ENCODE peak calls at places on chromosomes 5 and 9, in five cellular contexts. Z is CD8-positive, alpha-beta T cell; L is epithelial cell of esophagus; U is right atrium auricular region; X is mammary epithelial cell. P is an unnamed sample.

GRCh38 chr5:4722886-4723285 is 417.2 kb upstream of the ADAMTS16 start:
- DNase-seq in X (no peak), L (no peak), Z (no peak), U (no peak), P (no peak)

GRCh38 chr9:70868044-70868443 is 253.4 kb downstream of the TRPM3 start:
- DNase-seq in Z (no peak), X (no peak), U (no peak), L (no peak), P (no peak)

GRCh38 chr9:25513509-25514033 is 164.7 kb downstream of the TUSC1 start:
- DNase-seq in Z (no peak), L (peak), X (peak), U (no peak), P (no peak)

GRCh38 chr5:912356-913091 is 19.8 kb downstream of the TRIP13 start:
- DNase-seq in U (no peak), Z (no peak), L (peak), X (peak), P (no peak)

GRCh38 chr5:38660194-38660668 is 103.8 kb upstream of the LIFR start:
- DNase-seq in U (no peak), Z (no peak), L (peak), X (no peak), P (peak)

GRCh38 chr5:140041492-140042421 is 1.3 kb downstream of the NRG2 start:
- DNase-seq in U (peak), Z (no peak), L (peak), X (peak), P (peak)

GRCh38 chr5:81787843-81788242 is 36.9 kb upstream of the SSBP2 start:
- DNase-seq in Z (no peak), X (peak), L (peak), U (peak), P (no peak)

GRCh38 chr5:78113689-78114088 is 180.8 kb downstream of the AP3B1 start:
- DNase-seq in U (no peak), Z (no peak), X (no peak), L (no peak), P (no peak)

DNA sequence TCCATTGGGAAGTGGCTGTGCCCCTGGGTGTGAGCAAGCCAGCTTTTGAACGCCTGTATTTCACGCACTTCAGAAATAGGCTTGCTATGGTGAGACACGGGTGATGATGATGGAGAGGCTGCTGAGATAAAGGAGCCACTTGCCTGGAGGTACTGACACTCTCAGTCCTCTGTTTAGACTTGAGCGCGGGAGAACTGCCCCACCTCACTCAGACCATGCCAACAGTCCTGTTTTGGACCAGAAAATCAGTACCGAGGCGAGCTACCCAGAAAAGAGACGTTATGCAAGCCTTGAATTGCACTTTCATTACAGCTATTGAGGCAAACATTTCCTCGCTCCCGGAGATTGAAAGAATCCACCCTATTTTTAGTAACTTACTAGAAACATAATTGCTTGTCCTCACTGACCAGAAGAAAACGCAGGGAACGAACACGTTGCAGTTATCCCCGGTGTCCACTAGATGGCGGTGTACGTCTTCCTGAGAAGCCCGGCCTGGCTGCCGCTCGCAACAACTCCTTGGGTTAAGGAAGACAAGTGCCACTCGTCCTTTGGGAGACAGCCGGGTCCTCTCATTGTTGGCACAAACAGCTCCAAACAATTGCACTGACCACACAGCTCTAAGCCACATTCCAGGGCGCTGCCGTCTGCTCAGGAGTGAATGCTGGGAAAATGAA is 142.4 kb downstream of the PSAT1 start:
- DNase-seq in L (peak), Z (peak), X (peak), U (peak), P (peak)
- H3K4me3 ChIP-seq in L (no peak), Z (no peak), X (no peak), U (no peak), P (no peak)

GRCh38 chr9:18250051-18250450 is 223.9 kb upstream of the ADAMTSL1 start:
- DNase-seq in U (no peak), X (no peak), L (no peak), Z (no peak), P (no peak)

GRCh38 chr9:18240213-18240612 is 233.7 kb upstream of the ADAMTSL1 start:
- DNase-seq in X (no peak), L (no peak), Z (no peak), U (no peak), P (no peak)

DNA sequence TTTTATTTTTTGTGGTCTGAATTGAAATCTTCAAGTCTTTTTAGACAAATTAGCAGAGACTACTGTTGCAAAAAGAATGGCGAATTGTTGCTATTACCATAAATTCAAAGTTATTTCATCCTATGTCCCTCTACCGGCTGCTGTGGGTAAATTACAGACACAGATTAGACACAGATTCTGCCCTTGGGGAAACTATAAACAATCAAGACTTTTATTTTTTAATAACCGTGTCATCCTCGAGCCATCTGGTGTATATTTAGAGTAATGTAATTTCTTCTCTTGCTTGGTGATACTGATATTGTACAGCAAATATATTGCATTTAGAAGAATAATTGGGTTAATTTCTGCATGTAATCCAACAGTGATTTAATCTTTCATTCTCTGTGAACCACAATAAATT is 228.0 kb upstream of the ADAMTSL1 start:
- DNase-seq in L (no peak), Z (no peak), X (no peak), U (no peak), P (no peak)
- TF ChIP-seq CTCF in L (peak), Z (no peak), X (no peak), U (no peak), P (no peak)

GRCh38 chr5:149405550-149406202 is 26.6 kb upstream of the IL17B start:
- DNase-seq in Z (no peak), L (no peak), X (no peak), U (no peak), P (no peak)

GRCh38 chr5:149404746-149405549 is 25.9 kb upstream of the IL17B start:
- DNase-seq in Z (no peak), X (peak), L (peak), U (no peak), P (no peak)

GRCh38 chr5:149407331-149408251 is 28.5 kb upstream of the IL17B start:
- DNase-seq in U (no peak), X (no peak), Z (no peak), L (no peak), P (no peak)

GRCh38 chr5:149406979-149407306 is 27.9 kb upstream of the IL17B start:
- DNase-seq in Z (no peak), X (no peak), U (no peak), L (no peak), P (no peak)

GRCh38 chr5:149406203-149406978 is 27.3 kb upstream of the IL17B start:
- DNase-seq in L (no peak), Z (no peak), X (no peak), U (no peak), P (no peak)
- H3K4me3 ChIP-seq in L (no peak), Z (no peak), X (no peak), U (peak), P (no peak)

DNA sequence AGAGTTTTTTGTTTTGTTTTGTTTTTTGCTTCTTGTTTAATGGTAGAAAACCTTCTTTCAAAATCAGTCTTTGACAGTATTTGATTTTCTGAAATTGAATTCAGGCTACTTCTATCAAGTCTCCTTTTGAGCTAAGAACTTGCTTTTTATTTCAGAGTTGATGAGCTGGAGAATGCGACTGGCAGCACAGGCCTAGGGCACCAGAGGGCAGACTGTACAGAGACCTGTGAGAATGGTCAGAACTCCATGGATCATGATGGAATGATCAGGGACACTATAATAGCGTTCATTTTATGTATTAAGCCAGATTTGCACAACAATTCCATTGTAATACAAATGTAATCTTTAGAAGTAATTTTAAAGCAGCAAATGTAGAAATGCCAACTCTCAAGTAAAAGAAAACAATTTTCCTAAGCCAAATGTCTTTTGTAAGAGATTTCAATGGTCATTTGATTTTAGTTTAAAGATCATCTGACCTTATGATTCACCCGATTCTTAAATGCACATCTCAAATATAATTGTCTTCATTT is 902.4 kb downstream of the NR2F1-AS1 start:
- DNase-seq in L (peak), U (no peak), X (no peak), Z (no peak), P (no peak)
- TF ChIP-seq CTCF in L (peak), U (peak), X (peak), Z (no peak), P (no peak)

GRCh38 chr5:88880196-88880595 is 2.8 kb downstream of the MEF2C start:
- DNase-seq in U (no peak), Z (no peak), L (no peak), X (no peak), P (no peak)
- H3K4me3 ChIP-seq in U (peak), Z (no peak), L (no peak), X (no peak), P (no peak)

GRCh38 chr5:112895682-112896081 is 26.3 kb downstream of the REEP5 start:
- DNase-seq in L (no peak), U (no peak), X (no peak), Z (no peak), P (no peak)
- TF ChIP-seq CTCF in L (no peak), U (no peak), X (no peak), Z (no peak), P (no peak)

GRCh38 chr5:109703165-109703564 is 13.4 kb downstream of the MAN2A1 start:
- DNase-seq in Z (no peak), L (no peak), U (no peak), X (no peak), P (no peak)
- H3K4me3 ChIP-seq in Z (no peak), L (no peak), U (no peak), X (no peak), P (no peak)

GRCh38 chr9:133877327-133877726 is 114.8 kb downstream of the VAV2 start:
- DNase-seq in L (no peak), Z (no peak), U (no peak), X (no peak), P (no peak)

GRCh38 chr9:133874659-133875058 is 117.5 kb downstream of the VAV2 start:
- DNase-seq in U (no peak), X (no peak), Z (no peak), L (no peak), P (no peak)

GRCh38 chr9:133876836-133877235 is 115.3 kb downstream of the VAV2 start:
- DNase-seq in U (no peak), X (peak), L (peak), Z (no peak), P (no peak)

GRCh38 chr9:133875131-133875530 is 117.0 kb downstream of the VAV2 start:
- DNase-seq in X (no peak), U (no peak), L (no peak), Z (no peak), P (no peak)

DNA sequence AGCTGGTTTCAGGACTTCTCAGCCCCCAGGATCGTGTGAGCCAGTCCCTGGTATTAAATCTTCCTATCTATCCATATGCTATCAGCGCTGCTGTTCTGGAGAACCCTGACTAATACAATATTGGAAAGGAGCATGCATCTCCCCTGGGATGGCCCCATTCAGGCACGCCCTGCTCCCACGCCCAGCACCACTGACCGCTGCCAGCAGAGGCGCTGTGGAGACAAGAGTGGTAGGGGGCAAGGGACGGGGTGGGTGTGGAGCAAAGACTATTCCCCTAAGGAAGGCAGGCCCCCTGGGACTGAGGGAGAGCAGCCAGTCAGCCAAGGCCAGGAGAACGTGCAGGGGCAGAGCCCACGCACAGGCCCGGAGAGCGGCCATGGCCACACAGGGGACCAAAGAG is 116.0 kb downstream of the VAV2 start:
- DNase-seq in U (no peak), Z (no peak), L (no peak), X (no peak), P (no peak)
- TF ChIP-seq CTCF in U (no peak), Z (no peak), L (peak), X (peak), P (no peak)

DNA sequence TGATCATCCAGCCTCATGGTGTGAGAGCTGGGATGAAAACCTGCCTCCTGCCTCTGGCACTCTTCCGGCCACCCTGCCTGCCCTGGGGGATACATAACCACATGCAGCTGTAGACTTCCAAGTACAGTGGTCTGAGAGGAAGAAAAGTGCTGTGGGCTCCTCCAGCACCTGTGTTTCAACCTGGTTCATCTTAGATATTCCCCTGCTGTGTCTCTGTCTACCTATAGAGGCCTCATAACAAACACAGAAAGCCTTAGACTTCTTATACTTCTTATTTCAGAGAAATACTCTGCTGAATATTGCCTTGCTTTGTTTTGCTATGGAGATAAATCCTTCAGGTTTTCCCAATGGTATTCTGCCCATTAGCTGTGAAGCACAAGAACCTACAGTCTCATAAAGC is 19.6 kb upstream of the TNFAIP8 start:
- DNase-seq in X (no peak), L (no peak), U (no peak), Z (no peak), P (no peak)
- H3K4me3 ChIP-seq in X (no peak), L (no peak), U (no peak), Z (no peak), P (no peak)

DNA sequence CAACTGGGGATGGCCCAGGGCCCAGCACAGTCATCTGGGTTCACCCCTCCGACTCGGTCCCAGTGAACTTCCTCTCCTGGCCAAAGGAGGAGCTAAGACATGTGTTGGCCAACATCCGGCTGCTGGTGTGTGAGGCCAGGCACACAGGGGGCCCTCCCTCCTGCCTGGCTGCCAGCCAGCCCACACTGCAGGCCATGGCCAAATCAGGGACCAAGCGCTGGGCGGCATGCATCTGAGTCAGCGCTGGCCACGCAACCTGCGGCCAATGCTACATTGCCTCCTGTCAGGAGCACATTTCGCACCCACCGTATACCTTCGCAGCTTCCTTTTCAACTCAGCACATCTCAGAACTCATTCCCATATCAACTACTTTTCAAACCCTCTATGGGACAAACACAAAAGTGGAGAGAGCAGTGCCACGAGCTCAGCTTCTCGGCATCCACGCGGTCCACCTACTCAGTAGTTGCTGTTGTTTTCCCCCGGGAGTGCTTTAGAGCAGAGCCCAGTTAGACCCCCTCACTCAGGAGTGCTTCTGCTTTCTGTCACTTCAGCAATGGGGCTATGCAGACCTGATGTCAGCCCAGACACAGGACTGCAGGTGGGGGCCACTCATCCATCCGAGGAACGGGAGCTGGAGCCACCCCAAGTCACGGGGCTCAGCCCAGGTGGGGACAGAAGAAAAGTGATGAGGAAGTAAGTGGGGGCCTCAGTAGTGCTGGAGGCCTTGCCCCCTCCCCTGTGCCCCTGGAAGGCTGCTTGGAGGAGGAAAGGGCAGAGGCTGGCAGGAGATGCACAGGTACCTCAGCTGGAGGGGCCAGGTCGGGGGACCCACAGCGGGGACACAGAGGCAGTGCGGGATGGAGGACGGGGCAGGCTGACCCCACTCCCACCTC is 13.9 kb downstream of the NINJ1 start:
- DNase-seq in X (peak), L (peak), U (peak), Z (no peak), P (peak)
- TF ChIP-seq CTCF in X (peak), L (peak), U (peak), Z (peak), P (peak)

P was measured in pancreas.